ENCODE peak calls at places on chromosomes 11 and 22, in seven cellular contexts. One of them, this sample, is unnamed.

GRCh38 chr11:38667359-38667758 is 2069.3 kb upstream of the RAG2 start:
- DNase-seq in Panc1: no peak
- DNase-seq in HCT116: no peak
- DNase-seq in endothelial cell of umbilical vein: no peak
- DNase-seq in transverse colon: no peak
- DNase-seq in H1: no peak
- DNase-seq in GM23338: no peak
- DNase-seq in this sample: no peak

GRCh38 chr11:62832346-62833234 is at the start of gene TEX54:
- DNase-seq in transverse colon: peak; percentile 43
- DNase-seq in H1: no peak
- DNase-seq in endothelial cell of umbilical vein: no peak
- DNase-seq in HCT116: no peak
- DNase-seq in GM23338: no peak
- DNase-seq in Panc1: no peak
- DNase-seq in this sample: peak; percentile 32

GRCh38 chr22:39674536-39674935 is 104.0 kb downstream of the CACNA1I start:
- DNase-seq in H1: no peak
- DNase-seq in GM23338: no peak
- DNase-seq in Panc1: no peak
- DNase-seq in endothelial cell of umbilical vein: no peak
- DNase-seq in transverse colon: no peak
- DNase-seq in HCT116: no peak
- DNase-seq in this sample: no peak

GRCh38 chr11:11444027-11444799 is 91.2 kb upstream of the CSNK2A3 start:
- DNase-seq in HCT116: no peak
- DNase-seq in Panc1: no peak
- DNase-seq in H1: no peak
- DNase-seq in transverse colon: no peak
- DNase-seq in GM23338: no peak
- DNase-seq in endothelial cell of umbilical vein: no peak
- DNase-seq in this sample: no peak

GRCh38 chr11:1570896-1571759 is 943 bp downstream of the DUSP8 start:
- DNase-seq in H1: no peak
- DNase-seq in GM23338: peak; percentile 70
- DNase-seq in transverse colon: no peak
- DNase-seq in endothelial cell of umbilical vein: no peak
- DNase-seq in HCT116: no peak
- DNase-seq in Panc1: no peak
- DNase-seq in this sample: no peak

GRCh38 chr11:98130117-98130625 is 890.6 kb upstream of the CNTN5 start:
- DNase-seq in GM23338: no peak
- DNase-seq in Panc1: no peak
- DNase-seq in HCT116: no peak
- DNase-seq in endothelial cell of umbilical vein: no peak
- DNase-seq in H1: no peak
- DNase-seq in transverse colon: no peak
- DNase-seq in this sample: no peak

GRCh38 chr11:79200398-79201070 is 240.3 kb downstream of the TENM4 start:
- DNase-seq in transverse colon: no peak
- DNase-seq in GM23338: no peak
- DNase-seq in HCT116: no peak
- DNase-seq in H1: no peak
- DNase-seq in endothelial cell of umbilical vein: no peak
- DNase-seq in Panc1: no peak
- DNase-seq in this sample: no peak

GRCh38 chr22:38192475-38192863 is 9.3 kb upstream of the MAFF start:
- DNase-seq in H1: no peak
- DNase-seq in Panc1: no peak
- DNase-seq in HCT116: no peak
- DNase-seq in transverse colon: no peak
- DNase-seq in GM23338: no peak
- DNase-seq in endothelial cell of umbilical vein: no peak
- DNase-seq in this sample: no peak

GRCh38 chr22:47690586-47690985 is 928.1 kb downstream of the TBC1D22A start:
- DNase-seq in GM23338: no peak
- DNase-seq in H1: no peak
- DNase-seq in endothelial cell of umbilical vein: no peak
- DNase-seq in transverse colon: no peak
- DNase-seq in HCT116: no peak
- DNase-seq in Panc1: no peak
- DNase-seq in this sample: no peak

GRCh38 chr11:115745545-115746265 is 241.5 kb upstream of the CADM1 start:
- DNase-seq in HCT116: no peak
- DNase-seq in GM23338: peak; percentile 14
- DNase-seq in transverse colon: no peak
- DNase-seq in H1: no peak
- DNase-seq in Panc1: no peak
- DNase-seq in endothelial cell of umbilical vein: no peak
- DNase-seq in this sample: no peak

GRCh38 chr11:69450857-69451220 is 30.6 kb upstream of the LINC01488 start:
- DNase-seq in GM23338: no peak
- DNase-seq in transverse colon: no peak
- DNase-seq in H1: no peak
- DNase-seq in HCT116: no peak
- DNase-seq in Panc1: no peak
- DNase-seq in endothelial cell of umbilical vein: no peak
- DNase-seq in this sample: no peak

GRCh38 chr11:49995559-49995958 is 13.2 kb upstream of the OR4C12 start:
- DNase-seq in GM23338: peak; percentile 86
- DNase-seq in endothelial cell of umbilical vein: peak; percentile 6
- DNase-seq in Panc1: peak; percentile 8
- DNase-seq in H1: no peak
- DNase-seq in HCT116: peak; percentile 46
- DNase-seq in transverse colon: no peak
- DNase-seq in this sample: no peak

GRCh38 chr11:96256213-96256580 is 86.8 kb downstream of the MAML2 start:
- DNase-seq in Panc1: no peak
- DNase-seq in transverse colon: no peak
- DNase-seq in GM23338: peak; percentile 36
- DNase-seq in endothelial cell of umbilical vein: no peak
- DNase-seq in HCT116: no peak
- DNase-seq in H1: no peak
- DNase-seq in this sample: no peak
- TF ChIP-seq POLR2AphosphoS5 in Panc1: no peak
- TF ChIP-seq POLR2AphosphoS5 in transverse colon: no peak
- TF ChIP-seq POLR2AphosphoS5 in GM23338: no peak
- TF ChIP-seq POLR2AphosphoS5 in endothelial cell of umbilical vein: no peak
- TF ChIP-seq POLR2AphosphoS5 in HCT116: no peak
- TF ChIP-seq POLR2AphosphoS5 in H1: no peak
- TF ChIP-seq POLR2AphosphoS5 in this sample: no peak

GRCh38 chr11:9704037-9704436 is 40.2 kb downstream of the SWAP70 start:
- DNase-seq in GM23338: no peak
- DNase-seq in Panc1: no peak
- DNase-seq in HCT116: no peak
- DNase-seq in endothelial cell of umbilical vein: no peak
- DNase-seq in transverse colon: no peak
- DNase-seq in H1: no peak
- DNase-seq in this sample: no peak

GRCh38 chr11:9703280-9703679 is 39.4 kb downstream of the SWAP70 start:
- DNase-seq in transverse colon: peak; percentile 22
- DNase-seq in HCT116: no peak
- DNase-seq in Panc1: no peak
- DNase-seq in endothelial cell of umbilical vein: peak; percentile 92
- DNase-seq in H1: no peak
- DNase-seq in GM23338: peak; percentile 35
- DNase-seq in this sample: no peak

GRCh38 chr11:9700105-9700801 is 36.4 kb downstream of the SWAP70 start:
- DNase-seq in endothelial cell of umbilical vein: peak; percentile 62
- DNase-seq in H1: no peak
- DNase-seq in GM23338: no peak
- DNase-seq in Panc1: no peak
- DNase-seq in HCT116: no peak
- DNase-seq in transverse colon: no peak
- DNase-seq in this sample: no peak

GRCh38 chr11:9704620-9705019 is 40.7 kb downstream of the SWAP70 start:
- DNase-seq in GM23338: no peak
- DNase-seq in transverse colon: no peak
- DNase-seq in Panc1: no peak
- DNase-seq in endothelial cell of umbilical vein: no peak
- DNase-seq in HCT116: no peak
- DNase-seq in H1: no peak
- DNase-seq in this sample: no peak

GRCh38 chr11:9701799-9702198 is 37.9 kb downstream of the SWAP70 start:
- DNase-seq in H1: no peak
- DNase-seq in GM23338: no peak
- DNase-seq in HCT116: no peak
- DNase-seq in endothelial cell of umbilical vein: peak; percentile 50
- DNase-seq in transverse colon: no peak
- DNase-seq in Panc1: no peak
- DNase-seq in this sample: no peak
- H3K4me1 ChIP-seq in H1: no peaks in the 10 kb centered on the region
- H3K4me1 ChIP-seq in GM23338: peaks cover 9% of the 10 kb centered on the region
- H3K4me1 ChIP-seq in HCT116: peaks cover 5% of the 10 kb centered on the region
- H3K4me1 ChIP-seq in endothelial cell of umbilical vein: peaks cover 53% of the 10 kb centered on the region
- H3K4me1 ChIP-seq in transverse colon: peaks cover 26% of the 10 kb centered on the region
- H3K4me1 ChIP-seq in Panc1: peaks cover 20% of the 10 kb centered on the region
- H3K4me1 ChIP-seq in this sample: no peaks in the 10 kb centered on the region

GRCh38 chr11:13461291-13461690 is 1.7 kb downstream of the BTBD10 start:
- DNase-seq in HCT116: no peak
- DNase-seq in endothelial cell of umbilical vein: no peak
- DNase-seq in transverse colon: no peak
- DNase-seq in Panc1: no peak
- DNase-seq in GM23338: no peak
- DNase-seq in H1: no peak
- DNase-seq in this sample: no peak
- H3K4me3 ChIP-seq in HCT116: no peak overlapping the region
- H3K4me3 ChIP-seq in endothelial cell of umbilical vein: peak overlapping the region; percentile 13
- H3K4me3 ChIP-seq in transverse colon: no peak overlapping the region
- H3K4me3 ChIP-seq in Panc1: no peak overlapping the region
- H3K4me3 ChIP-seq in GM23338: no peak overlapping the region
- H3K4me3 ChIP-seq in H1: no peak overlapping the region
- H3K4me3 ChIP-seq in this sample: no peak overlapping the region

DNA sequence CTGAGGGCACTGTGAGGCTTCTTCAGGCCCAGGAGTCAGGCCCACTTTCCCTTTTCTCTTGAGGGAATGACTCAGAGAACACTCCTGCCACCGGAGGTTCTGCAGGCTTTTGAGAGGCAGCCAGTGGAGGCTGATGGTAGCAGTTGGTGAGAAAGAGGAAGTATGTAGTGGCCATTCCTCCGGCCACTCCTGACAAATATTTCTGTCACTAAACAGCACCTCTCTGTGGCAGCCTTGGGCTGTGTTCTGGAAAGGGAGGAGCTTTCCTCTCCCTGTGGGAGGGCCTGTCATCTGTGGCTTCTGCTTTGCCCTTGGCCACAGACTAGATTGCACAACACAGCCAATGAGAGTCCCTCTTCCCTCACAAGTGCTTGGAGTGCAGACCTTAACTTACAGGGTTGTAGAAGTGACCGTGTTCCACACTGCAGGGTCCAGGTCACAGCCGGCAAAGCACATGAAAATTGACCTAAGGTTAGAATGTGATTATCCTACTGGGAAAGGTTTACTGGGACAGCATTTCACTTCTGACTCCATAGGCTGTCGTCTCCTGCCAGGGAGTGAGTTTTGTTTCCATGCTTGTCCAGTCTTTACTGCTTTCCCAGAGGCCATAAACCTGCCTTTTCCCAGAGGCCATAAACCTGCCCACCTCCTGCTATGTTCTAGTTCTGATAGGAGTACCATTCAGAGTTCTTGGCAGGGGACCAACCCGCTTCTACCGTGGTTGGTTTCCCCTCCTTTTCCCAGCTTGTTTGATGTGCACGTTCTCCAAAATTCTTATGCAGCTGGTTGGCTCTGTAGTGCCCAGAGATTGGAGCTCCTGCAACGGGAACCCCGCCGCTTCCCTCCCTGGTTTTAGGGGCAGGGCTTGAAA is 33.3 kb downstream of the MARK2 start:
- DNase-seq in endothelial cell of umbilical vein: peak; percentile 81
- DNase-seq in transverse colon: peak; percentile 87
- DNase-seq in Panc1: peak; percentile 17
- DNase-seq in H1: no peak
- DNase-seq in GM23338: peak; percentile 67
- DNase-seq in HCT116: peak; percentile 60
- DNase-seq in this sample: peak; percentile 87
- TF ChIP-seq POLR2AphosphoS5 in endothelial cell of umbilical vein: peak; percentile 30
- TF ChIP-seq POLR2AphosphoS5 in transverse colon: peak; percentile 79
- TF ChIP-seq POLR2AphosphoS5 in Panc1: no peak
- TF ChIP-seq POLR2AphosphoS5 in H1: no peak
- TF ChIP-seq POLR2AphosphoS5 in GM23338: no peak
- TF ChIP-seq POLR2AphosphoS5 in HCT116: no peak
- TF ChIP-seq POLR2AphosphoS5 in this sample: peak; percentile 93

DNA sequence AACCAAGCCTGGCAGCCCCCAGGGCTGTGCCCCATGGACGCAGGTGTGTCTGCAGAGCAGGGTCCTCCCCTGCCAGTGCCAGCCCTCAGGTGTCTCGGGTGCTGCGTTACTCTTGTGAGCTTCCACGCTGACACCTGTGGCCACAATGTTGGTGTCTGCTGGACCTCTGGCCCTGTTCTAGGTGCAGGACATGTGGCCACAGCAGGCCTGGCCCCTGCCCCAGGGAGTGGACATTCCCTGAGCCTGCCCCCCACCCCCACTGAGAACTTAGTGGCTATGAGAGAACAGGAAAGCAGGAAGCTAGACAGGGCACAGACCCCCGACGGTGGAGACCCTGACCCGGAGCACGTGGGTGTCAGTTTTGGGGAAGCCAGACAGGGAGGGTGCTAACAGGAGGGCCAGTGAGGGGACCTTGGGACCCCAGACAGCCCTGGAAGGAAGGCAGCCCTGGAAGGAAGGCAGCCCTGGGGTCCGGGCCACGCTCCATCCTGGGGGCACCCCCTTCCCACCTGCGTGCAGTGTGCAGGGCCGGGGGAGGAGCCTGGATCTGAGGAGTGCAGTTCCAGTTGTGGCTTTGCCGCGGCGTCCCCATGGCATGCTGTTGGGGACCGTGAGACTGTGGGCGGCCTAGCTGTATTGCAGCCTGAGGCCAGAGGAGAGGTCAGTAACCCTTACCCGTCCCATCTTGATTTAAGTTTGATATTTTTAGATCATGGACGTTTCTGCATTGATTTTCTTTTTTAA is 43.9 kb upstream of the PPARA start:
- DNase-seq in H1: no peak
- DNase-seq in Panc1: no peak
- DNase-seq in GM23338: no peak
- DNase-seq in HCT116: no peak
- DNase-seq in endothelial cell of umbilical vein: no peak
- DNase-seq in transverse colon: no peak
- DNase-seq in this sample: no peak
- H3K4me1 ChIP-seq in H1: no peaks in the 10 kb centered on the region
- H3K4me1 ChIP-seq in Panc1: peaks cover 98% of the 10 kb centered on the region
- H3K4me1 ChIP-seq in GM23338: no peaks in the 10 kb centered on the region
- H3K4me1 ChIP-seq in HCT116: peaks cover 8% of the 10 kb centered on the region
- H3K4me1 ChIP-seq in endothelial cell of umbilical vein: no peaks in the 10 kb centered on the region
- H3K4me1 ChIP-seq in transverse colon: peaks cover 63% of the 10 kb centered on the region
- H3K4me1 ChIP-seq in this sample: peaks cover 100% of the 10 kb centered on the region